ENCODE peak calls at places on chromosomes 11 and 22, in ten cellular contexts. One of them, this sample, is unnamed.

GRCh38 chr22:47370448-47371262 is 608.2 kb downstream of the TBC1D22A start:
- DNase-seq in smooth muscle cell of the brain vasculature: no peak
- DNase-seq in stimulated activated CD4-positive, alpha-beta T cell treated with anti-CD3 and anti-CD28 coated beads, Interleukin-1b, Interleukin-23, amount 100 ng/mL, for 1 hour: no peak
- DNase-seq in AG04450: no peak
- DNase-seq in C1 segment of cervical spinal cord: no peak
- DNase-seq in psoas muscle: no peak
- DNase-seq in HL-60: no peak
- DNase-seq in hypothalamus: no peak
- DNase-seq in hippocampal formation: no peak
- DNase-seq in M059J: no peak
- DNase-seq in this sample: no peak

GRCh38 chr22:45254388-45254787 is 13.7 kb upstream of the KIAA0930 start:
- DNase-seq in smooth muscle cell of the brain vasculature: no peak
- DNase-seq in stimulated activated CD4-positive, alpha-beta T cell treated with anti-CD3 and anti-CD28 coated beads, Interleukin-1b, Interleukin-23, amount 100 ng/mL, for 1 hour: no peak
- DNase-seq in AG04450: no peak
- DNase-seq in C1 segment of cervical spinal cord: no peak
- DNase-seq in psoas muscle: no peak
- DNase-seq in HL-60: no peak
- DNase-seq in hypothalamus: no peak
- DNase-seq in hippocampal formation: no peak
- DNase-seq in M059J: no peak
- DNase-seq in this sample: no peak

GRCh38 chr22:49427941-49428340 is 399.7 kb downstream of the BRD1 start:
- DNase-seq in smooth muscle cell of the brain vasculature: no peak
- DNase-seq in stimulated activated CD4-positive, alpha-beta T cell treated with anti-CD3 and anti-CD28 coated beads, Interleukin-1b, Interleukin-23, amount 100 ng/mL, for 1 hour: no peak
- DNase-seq in AG04450: no peak
- DNase-seq in C1 segment of cervical spinal cord: no peak
- DNase-seq in psoas muscle: no peak
- DNase-seq in HL-60: no peak
- DNase-seq in hypothalamus: no peak
- DNase-seq in hippocampal formation: no peak
- DNase-seq in M059J: no peak
- DNase-seq in this sample: no peak

GRCh38 chr11:60912223-60912850 is 1.6 kb upstream of the TMEM109 start:
- DNase-seq in smooth muscle cell of the brain vasculature: peak
- DNase-seq in stimulated activated CD4-positive, alpha-beta T cell treated with anti-CD3 and anti-CD28 coated beads, Interleukin-1b, Interleukin-23, amount 100 ng/mL, for 1 hour: no peak
- DNase-seq in AG04450: no peak
- DNase-seq in C1 segment of cervical spinal cord: no peak
- DNase-seq in psoas muscle: no peak
- DNase-seq in HL-60: no peak
- DNase-seq in hypothalamus: no peak
- DNase-seq in hippocampal formation: no peak
- DNase-seq in M059J: no peak
- DNase-seq in this sample: no peak

GRCh38 chr11:47412152-47412746 is 3.9 kb downstream of the SLC39A13 start:
- DNase-seq in smooth muscle cell of the brain vasculature: no peak
- DNase-seq in stimulated activated CD4-positive, alpha-beta T cell treated with anti-CD3 and anti-CD28 coated beads, Interleukin-1b, Interleukin-23, amount 100 ng/mL, for 1 hour: no peak
- DNase-seq in AG04450: no peak
- DNase-seq in C1 segment of cervical spinal cord: no peak
- DNase-seq in psoas muscle: peak
- DNase-seq in HL-60: no peak
- DNase-seq in hypothalamus: no peak
- DNase-seq in hippocampal formation: no peak
- DNase-seq in M059J: peak
- DNase-seq in this sample: no peak

GRCh38 chr11:134150195-134150903 is 73.4 kb downstream of the NCAPD3 start:
- DNase-seq in smooth muscle cell of the brain vasculature: no peak
- DNase-seq in stimulated activated CD4-positive, alpha-beta T cell treated with anti-CD3 and anti-CD28 coated beads, Interleukin-1b, Interleukin-23, amount 100 ng/mL, for 1 hour: no peak
- DNase-seq in AG04450: no peak
- DNase-seq in C1 segment of cervical spinal cord: peak
- DNase-seq in psoas muscle: no peak
- DNase-seq in HL-60: no peak
- DNase-seq in hypothalamus: no peak
- DNase-seq in hippocampal formation: no peak
- DNase-seq in M059J: no peak
- DNase-seq in this sample: no peak

GRCh38 chr11:17388609-17389204 is at the start of gene KCNJ11:
- DNase-seq in smooth muscle cell of the brain vasculature: no peak
- DNase-seq in stimulated activated CD4-positive, alpha-beta T cell treated with anti-CD3 and anti-CD28 coated beads, Interleukin-1b, Interleukin-23, amount 100 ng/mL, for 1 hour: no peak
- DNase-seq in AG04450: no peak
- DNase-seq in C1 segment of cervical spinal cord: no peak
- DNase-seq in psoas muscle: peak
- DNase-seq in HL-60: no peak
- DNase-seq in hypothalamus: no peak
- DNase-seq in hippocampal formation: no peak
- DNase-seq in M059J: no peak
- DNase-seq in this sample: no peak

GRCh38 chr22:35628732-35629131 is 11.6 kb upstream of the MB start:
- DNase-seq in smooth muscle cell of the brain vasculature: no peak
- DNase-seq in stimulated activated CD4-positive, alpha-beta T cell treated with anti-CD3 and anti-CD28 coated beads, Interleukin-1b, Interleukin-23, amount 100 ng/mL, for 1 hour: no peak
- DNase-seq in AG04450: no peak
- DNase-seq in C1 segment of cervical spinal cord: no peak
- DNase-seq in psoas muscle: no peak
- DNase-seq in HL-60: no peak
- DNase-seq in hypothalamus: no peak
- DNase-seq in hippocampal formation: no peak
- DNase-seq in M059J: no peak
- DNase-seq in this sample: no peak

GRCh38 chr11:117792241-117792640 is 4.8 kb downstream of the DSCAML1 start:
- DNase-seq in smooth muscle cell of the brain vasculature: no peak
- DNase-seq in stimulated activated CD4-positive, alpha-beta T cell treated with anti-CD3 and anti-CD28 coated beads, Interleukin-1b, Interleukin-23, amount 100 ng/mL, for 1 hour: no peak
- DNase-seq in AG04450: no peak
- DNase-seq in C1 segment of cervical spinal cord: no peak
- DNase-seq in psoas muscle: no peak
- DNase-seq in HL-60: no peak
- DNase-seq in hypothalamus: no peak
- DNase-seq in hippocampal formation: no peak
- DNase-seq in M059J: no peak
- DNase-seq in this sample: no peak

GRCh38 chr11:46281374-46281831 is 3.9 kb downstream of the CREB3L1 start:
- DNase-seq in smooth muscle cell of the brain vasculature: no peak
- DNase-seq in stimulated activated CD4-positive, alpha-beta T cell treated with anti-CD3 and anti-CD28 coated beads, Interleukin-1b, Interleukin-23, amount 100 ng/mL, for 1 hour: no peak
- DNase-seq in AG04450: no peak
- DNase-seq in C1 segment of cervical spinal cord: no peak
- DNase-seq in psoas muscle: no peak
- DNase-seq in HL-60: no peak
- DNase-seq in hypothalamus: no peak
- DNase-seq in hippocampal formation: no peak
- DNase-seq in M059J: no peak
- DNase-seq in this sample: no peak

GRCh38 chr22:40922484-40923303 is 28.5 kb upstream of the RBX1 start:
- DNase-seq in smooth muscle cell of the brain vasculature: peak
- DNase-seq in stimulated activated CD4-positive, alpha-beta T cell treated with anti-CD3 and anti-CD28 coated beads, Interleukin-1b, Interleukin-23, amount 100 ng/mL, for 1 hour: no peak
- DNase-seq in AG04450: peak
- DNase-seq in C1 segment of cervical spinal cord: peak
- DNase-seq in psoas muscle: no peak
- DNase-seq in HL-60: peak
- DNase-seq in hypothalamus: no peak
- DNase-seq in hippocampal formation: peak
- DNase-seq in M059J: peak
- DNase-seq in this sample: peak

GRCh38 chr22:41449321-41449720 is 2.7 kb upstream of the TOB2 start:
- DNase-seq in smooth muscle cell of the brain vasculature: no peak
- DNase-seq in stimulated activated CD4-positive, alpha-beta T cell treated with anti-CD3 and anti-CD28 coated beads, Interleukin-1b, Interleukin-23, amount 100 ng/mL, for 1 hour: no peak
- DNase-seq in AG04450: no peak
- DNase-seq in C1 segment of cervical spinal cord: no peak
- DNase-seq in psoas muscle: no peak
- DNase-seq in HL-60: no peak
- DNase-seq in hypothalamus: no peak
- DNase-seq in hippocampal formation: no peak
- DNase-seq in M059J: no peak
- DNase-seq in this sample: peak

GRCh38 chr22:29226246-29226981 is 20.7 kb downstream of the EMID1 start:
- DNase-seq in smooth muscle cell of the brain vasculature: no peak
- DNase-seq in stimulated activated CD4-positive, alpha-beta T cell treated with anti-CD3 and anti-CD28 coated beads, Interleukin-1b, Interleukin-23, amount 100 ng/mL, for 1 hour: no peak
- DNase-seq in AG04450: no peak
- DNase-seq in C1 segment of cervical spinal cord: no peak
- DNase-seq in psoas muscle: no peak
- DNase-seq in HL-60: no peak
- DNase-seq in hypothalamus: no peak
- DNase-seq in hippocampal formation: no peak
- DNase-seq in M059J: no peak
- DNase-seq in this sample: no peak

GRCh38 chr11:888290-889212 is 22.1 kb downstream of the CHID1 start:
- DNase-seq in smooth muscle cell of the brain vasculature: no peak
- DNase-seq in stimulated activated CD4-positive, alpha-beta T cell treated with anti-CD3 and anti-CD28 coated beads, Interleukin-1b, Interleukin-23, amount 100 ng/mL, for 1 hour: no peak
- DNase-seq in AG04450: no peak
- DNase-seq in C1 segment of cervical spinal cord: no peak
- DNase-seq in psoas muscle: no peak
- DNase-seq in HL-60: no peak
- DNase-seq in hypothalamus: no peak
- DNase-seq in hippocampal formation: no peak
- DNase-seq in M059J: no peak
- DNase-seq in this sample: no peak

GRCh38 chr11:64715756-64716470 is 7.1 kb downstream of the NRXN2 start:
- DNase-seq in smooth muscle cell of the brain vasculature: no peak
- DNase-seq in stimulated activated CD4-positive, alpha-beta T cell treated with anti-CD3 and anti-CD28 coated beads, Interleukin-1b, Interleukin-23, amount 100 ng/mL, for 1 hour: no peak
- DNase-seq in AG04450: no peak
- DNase-seq in C1 segment of cervical spinal cord: no peak
- DNase-seq in psoas muscle: no peak
- DNase-seq in HL-60: no peak
- DNase-seq in hypothalamus: no peak
- DNase-seq in hippocampal formation: no peak
- DNase-seq in M059J: no peak
- DNase-seq in this sample: no peak

GRCh38 chr11:95487938-95488337 is 256.9 kb upstream of the SESN3 start:
- DNase-seq in smooth muscle cell of the brain vasculature: no peak
- DNase-seq in stimulated activated CD4-positive, alpha-beta T cell treated with anti-CD3 and anti-CD28 coated beads, Interleukin-1b, Interleukin-23, amount 100 ng/mL, for 1 hour: no peak
- DNase-seq in AG04450: no peak
- DNase-seq in C1 segment of cervical spinal cord: no peak
- DNase-seq in psoas muscle: no peak
- DNase-seq in HL-60: no peak
- DNase-seq in hypothalamus: no peak
- DNase-seq in hippocampal formation: no peak
- DNase-seq in M059J: no peak
- DNase-seq in this sample: no peak

GRCh38 chr11:27672836-27673464 is 27.3 kb downstream of the BDNF start:
- DNase-seq in smooth muscle cell of the brain vasculature: no peak
- DNase-seq in stimulated activated CD4-positive, alpha-beta T cell treated with anti-CD3 and anti-CD28 coated beads, Interleukin-1b, Interleukin-23, amount 100 ng/mL, for 1 hour: no peak
- DNase-seq in AG04450: no peak
- DNase-seq in C1 segment of cervical spinal cord: no peak
- DNase-seq in psoas muscle: no peak
- DNase-seq in HL-60: no peak
- DNase-seq in hypothalamus: no peak
- DNase-seq in hippocampal formation: no peak
- DNase-seq in M059J: peak
- DNase-seq in this sample: peak